ENCODE peak calls at places on chromosomes 4 and X, in seven cellular contexts. One of them, this sample, is unnamed. For H3K27me3, the result is how much of the 10 kb centered on the place peaks cover.

GRCh38 chrX:77440310-77440709 is 6.9 kb upstream of the FGF16 start:
- DNase-seq in fibroblast of lung: no peak
- DNase-seq in endodermal cell: no peak
- DNase-seq in MM.1S: no peak
- DNase-seq in IMR-90: no peak
- DNase-seq in GM23338: no peak
- DNase-seq in stomach: no peak
- DNase-seq in this sample: no peak

GRCh38 chrX:41148553-41148952 is 63.3 kb downstream of the USP9X start:
- DNase-seq in fibroblast of lung: peak
- DNase-seq in endodermal cell: no peak
- DNase-seq in MM.1S: no peak
- DNase-seq in IMR-90: peak
- DNase-seq in GM23338: no peak
- DNase-seq in stomach: no peak
- DNase-seq in this sample: peak

GRCh38 chrX:56795309-56795868 is 66.3 kb downstream of the NBDY start:
- DNase-seq in fibroblast of lung: no peak
- DNase-seq in endodermal cell: peak
- DNase-seq in MM.1S: no peak
- DNase-seq in IMR-90: no peak
- DNase-seq in GM23338: no peak
- DNase-seq in stomach: peak
- DNase-seq in this sample: no peak

GRCh38 chr4:3346146-3346545 is 53.3 kb downstream of the RGS12 start:
- DNase-seq in fibroblast of lung: peak
- DNase-seq in endodermal cell: peak
- DNase-seq in MM.1S: peak
- DNase-seq in IMR-90: peak
- DNase-seq in GM23338: peak
- DNase-seq in stomach: peak
- DNase-seq in this sample: peak

GRCh38 chr4:106258145-106259045 is 57.6 kb downstream of the TBCK start:
- DNase-seq in fibroblast of lung: no peak
- DNase-seq in endodermal cell: no peak
- DNase-seq in MM.1S: no peak
- DNase-seq in IMR-90: peak
- DNase-seq in GM23338: peak
- DNase-seq in stomach: no peak
- DNase-seq in this sample: no peak

GRCh38 chrX:77087529-77088169 is 359.5 kb upstream of the FGF16 start:
- DNase-seq in fibroblast of lung: peak
- DNase-seq in endodermal cell: no peak
- DNase-seq in MM.1S: no peak
- DNase-seq in IMR-90: peak
- DNase-seq in GM23338: no peak
- DNase-seq in stomach: no peak
- DNase-seq in this sample: peak

GRCh38 chrX:153945956-153946909 is 1.8 kb upstream of the RENBP start:
- DNase-seq in fibroblast of lung: no peak
- DNase-seq in endodermal cell: no peak
- DNase-seq in MM.1S: no peak
- DNase-seq in IMR-90: no peak
- DNase-seq in GM23338: no peak
- DNase-seq in stomach: no peak
- DNase-seq in this sample: no peak

GRCh38 chrX:3609800-3610199 is 103.6 kb downstream of the PRKX start:
- DNase-seq in fibroblast of lung: peak
- DNase-seq in endodermal cell: no peak
- DNase-seq in MM.1S: no peak
- DNase-seq in IMR-90: peak
- DNase-seq in GM23338: no peak
- DNase-seq in stomach: no peak
- DNase-seq in this sample: peak

GRCh38 chr4:121741751-121742150 is 23.2 kb downstream of the SMIM43 start:
- DNase-seq in fibroblast of lung: peak
- DNase-seq in endodermal cell: no peak
- DNase-seq in MM.1S: no peak
- DNase-seq in IMR-90: peak
- DNase-seq in GM23338: no peak
- DNase-seq in stomach: no peak
- DNase-seq in this sample: no peak

GRCh38 chr4:38160487-38161207 is 200.4 kb downstream of the PTTG2 start:
- DNase-seq in fibroblast of lung: peak
- DNase-seq in endodermal cell: peak
- DNase-seq in MM.1S: no peak
- DNase-seq in IMR-90: peak
- DNase-seq in GM23338: peak
- DNase-seq in stomach: no peak
- DNase-seq in this sample: peak

GRCh38 chrX:88416965-88417364 is 330.1 kb upstream of the CPXCR1 start:
- DNase-seq in fibroblast of lung: no peak
- DNase-seq in endodermal cell: no peak
- DNase-seq in MM.1S: no peak
- DNase-seq in IMR-90: no peak
- DNase-seq in GM23338: no peak
- DNase-seq in stomach: no peak
- DNase-seq in this sample: no peak

GRCh38 chr4:187995322-187996207 is at the start of gene ZFP42:
- DNase-seq in fibroblast of lung: peak
- DNase-seq in endodermal cell: peak
- DNase-seq in MM.1S: no peak
- DNase-seq in IMR-90: no peak
- DNase-seq in GM23338: peak
- DNase-seq in stomach: no peak
- DNase-seq in this sample: no peak

GRCh38 chr4:95219109-95219508 is 329.7 kb downstream of the UNC5C start:
- DNase-seq in fibroblast of lung: peak
- DNase-seq in endodermal cell: no peak
- DNase-seq in MM.1S: no peak
- DNase-seq in IMR-90: peak
- DNase-seq in GM23338: no peak
- DNase-seq in stomach: no peak
- DNase-seq in this sample: no peak

GRCh38 chr4:8556341-8557150 is 23.6 kb upstream of the GPR78 start:
- DNase-seq in fibroblast of lung: no peak
- DNase-seq in endodermal cell: no peak
- DNase-seq in MM.1S: no peak
- DNase-seq in IMR-90: no peak
- DNase-seq in GM23338: no peak
- DNase-seq in stomach: no peak
- DNase-seq in this sample: peak

GRCh38 chr4:61583696-61584095 is 383.6 kb downstream of the ADGRL3 start:
- DNase-seq in fibroblast of lung: no peak
- DNase-seq in endodermal cell: no peak
- DNase-seq in MM.1S: no peak
- DNase-seq in IMR-90: peak
- DNase-seq in GM23338: no peak
- DNase-seq in stomach: no peak
- DNase-seq in this sample: peak

GRCh38 chr4:123750044-123750443 is 353.4 kb downstream of the SPRY1 start:
- DNase-seq in fibroblast of lung: no peak
- DNase-seq in endodermal cell: peak
- DNase-seq in MM.1S: no peak
- DNase-seq in IMR-90: no peak
- DNase-seq in GM23338: peak
- DNase-seq in stomach: no peak
- DNase-seq in this sample: no peak

GRCh38 chrX:19987856-19988255 is 3.0 kb downstream of the BCLAF3 start:
- DNase-seq in fibroblast of lung: no peak
- DNase-seq in endodermal cell: no peak
- DNase-seq in MM.1S: peak
- DNase-seq in IMR-90: no peak
- DNase-seq in GM23338: no peak
- DNase-seq in stomach: no peak
- DNase-seq in this sample: no peak

GRCh38 chrX:153662266-153662665 is 11.3 kb downstream of the PNCK start:
- DNase-seq in fibroblast of lung: peak
- DNase-seq in endodermal cell: peak
- DNase-seq in MM.1S: peak
- DNase-seq in IMR-90: peak
- DNase-seq in GM23338: peak
- DNase-seq in stomach: peak
- DNase-seq in this sample: peak

GRCh38 chr4:144564358-144564757 is 81.6 kb upstream of the HHIP start:
- DNase-seq in fibroblast of lung: no peak
- DNase-seq in endodermal cell: no peak
- DNase-seq in MM.1S: no peak
- DNase-seq in IMR-90: no peak
- DNase-seq in GM23338: no peak
- DNase-seq in stomach: no peak
- DNase-seq in this sample: no peak

GRCh38 chr4:6695660-6696581 is 2.2 kb downstream of the S100P start:
- DNase-seq in fibroblast of lung: no peak
- DNase-seq in endodermal cell: peak
- DNase-seq in MM.1S: no peak
- DNase-seq in IMR-90: peak
- DNase-seq in GM23338: no peak
- DNase-seq in stomach: peak
- DNase-seq in this sample: no peak

GRCh38 chr4:156512622-156513021 is 459.0 kb downstream of the PDGFC start:
- DNase-seq in fibroblast of lung: peak
- DNase-seq in endodermal cell: no peak
- DNase-seq in MM.1S: no peak
- DNase-seq in IMR-90: peak
- DNase-seq in GM23338: no peak
- DNase-seq in stomach: no peak
- DNase-seq in this sample: peak

GRCh38 chrX:153769865-153770605 is 6.0 kb downstream of the PLXNB3 start:
- DNase-seq in fibroblast of lung: no peak
- DNase-seq in endodermal cell: peak
- DNase-seq in MM.1S: no peak
- DNase-seq in IMR-90: no peak
- DNase-seq in GM23338: no peak
- DNase-seq in stomach: no peak
- DNase-seq in this sample: no peak

GRCh38 chr4:106588906-106589305 is 220.3 kb upstream of the GIMD1 start:
- DNase-seq in fibroblast of lung: no peak
- DNase-seq in endodermal cell: no peak
- DNase-seq in MM.1S: no peak
- DNase-seq in IMR-90: no peak
- DNase-seq in GM23338: no peak
- DNase-seq in stomach: no peak
- DNase-seq in this sample: peak

GRCh38 chr4:126800723-126801191 is 832.0 kb upstream of the INTU start:
- DNase-seq in fibroblast of lung: no peak
- DNase-seq in endodermal cell: no peak
- DNase-seq in MM.1S: no peak
- DNase-seq in IMR-90: no peak
- DNase-seq in GM23338: no peak
- DNase-seq in stomach: no peak
- DNase-seq in this sample: no peak

GRCh38 chr4:13980317-13980716 is 352.8 kb upstream of the BOD1L1 start:
- DNase-seq in fibroblast of lung: peak
- DNase-seq in endodermal cell: no peak
- DNase-seq in MM.1S: no peak
- DNase-seq in IMR-90: peak
- DNase-seq in GM23338: no peak
- DNase-seq in stomach: no peak
- DNase-seq in this sample: peak

GRCh38 chr4:83010111-83010521 is 507 bp downstream of the LIN54 start:
- DNase-seq in fibroblast of lung: peak
- DNase-seq in endodermal cell: no peak
- DNase-seq in MM.1S: peak
- DNase-seq in IMR-90: peak
- DNase-seq in GM23338: peak
- DNase-seq in stomach: no peak
- DNase-seq in this sample: peak

GRCh38 chr4:155854597-155855226 is 11.4 kb downstream of the ASIC5 start:
- DNase-seq in fibroblast of lung: peak
- DNase-seq in endodermal cell: no peak
- DNase-seq in MM.1S: peak
- DNase-seq in IMR-90: peak
- DNase-seq in GM23338: no peak
- DNase-seq in stomach: no peak
- DNase-seq in this sample: no peak

GRCh38 chr4:185209031-185209851 is at the start of gene SNX25:
- DNase-seq in fibroblast of lung: peak
- DNase-seq in endodermal cell: peak
- DNase-seq in MM.1S: peak
- DNase-seq in IMR-90: peak
- DNase-seq in GM23338: peak
- DNase-seq in stomach: peak
- DNase-seq in this sample: peak
- TF ChIP-seq CTCF in fibroblast of lung: no peak
- TF ChIP-seq CTCF in endodermal cell: peak
- TF ChIP-seq CTCF in MM.1S: no peak
- TF ChIP-seq CTCF in IMR-90: peak
- TF ChIP-seq CTCF in GM23338: peak
- TF ChIP-seq CTCF in stomach: no peak
- TF ChIP-seq CTCF in this sample: no peak

DNA sequence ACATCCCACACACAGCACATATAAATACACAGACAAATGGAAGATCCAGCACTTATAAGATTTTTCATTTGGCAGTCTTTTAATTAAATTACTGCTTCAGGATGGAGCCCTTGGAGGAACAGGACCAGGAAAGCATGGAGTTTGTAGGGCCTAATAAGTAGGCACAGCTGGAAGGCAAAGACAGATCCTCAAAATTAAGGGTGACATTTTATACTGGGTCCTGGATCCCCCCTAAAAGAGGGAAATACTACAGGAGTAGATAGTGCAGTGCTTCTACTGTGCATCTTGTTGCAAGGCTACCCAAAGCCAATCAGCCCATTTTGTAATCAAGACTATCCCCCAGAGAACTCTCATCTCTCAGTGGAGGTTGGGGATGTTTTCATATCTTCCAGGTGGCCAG is 1860.7 kb upstream of the PCDH10 start:
- DNase-seq in fibroblast of lung: no peak
- DNase-seq in endodermal cell: peak
- DNase-seq in MM.1S: no peak
- DNase-seq in IMR-90: no peak
- DNase-seq in GM23338: peak
- DNase-seq in stomach: no peak
- DNase-seq in this sample: no peak
- H3K4me3 ChIP-seq in fibroblast of lung: no peak
- H3K4me3 ChIP-seq in endodermal cell: peak
- H3K4me3 ChIP-seq in MM.1S: no peak
- H3K4me3 ChIP-seq in IMR-90: no peak
- H3K4me3 ChIP-seq in GM23338: no peak
- H3K4me3 ChIP-seq in stomach: no peak
- H3K4me3 ChIP-seq in this sample: no peak

DNA sequence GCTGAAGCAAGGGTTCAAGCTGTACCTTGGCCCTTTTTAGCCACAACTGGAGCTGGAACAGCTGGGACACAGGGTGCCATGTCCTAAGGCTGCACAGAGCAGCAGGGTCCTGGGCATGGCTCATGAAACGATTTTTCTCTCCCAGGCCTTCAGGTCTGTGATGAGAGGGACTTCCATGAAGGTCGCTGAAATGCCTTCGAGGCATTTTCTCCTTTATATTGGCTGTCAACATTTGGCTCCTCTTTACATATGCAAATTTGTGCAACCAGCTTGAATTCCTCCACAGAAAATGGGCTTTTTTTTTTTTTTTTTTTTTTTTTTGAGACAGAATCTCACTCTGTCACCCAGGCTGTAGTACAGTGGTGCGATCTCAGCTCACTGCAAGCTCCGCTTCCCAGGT is 430.8 kb downstream of the PCDH11X start:
- DNase-seq in fibroblast of lung: no peak
- DNase-seq in endodermal cell: no peak
- DNase-seq in MM.1S: no peak
- DNase-seq in IMR-90: no peak
- DNase-seq in GM23338: no peak
- DNase-seq in stomach: no peak
- DNase-seq in this sample: no peak
- H3K27me3 ChIP-seq in fibroblast of lung: under half
- H3K27me3 ChIP-seq in endodermal cell: under half
- H3K27me3 ChIP-seq in MM.1S: under half
- H3K27me3 ChIP-seq in IMR-90: under half
- H3K27me3 ChIP-seq in GM23338: under half
- H3K27me3 ChIP-seq in stomach: under half
- H3K27me3 ChIP-seq in this sample: under half

GRCh38 chr4:1563241-1563640 is 120.9 kb downstream of the FAM53A start:
- DNase-seq in fibroblast of lung: no peak
- DNase-seq in endodermal cell: no peak
- DNase-seq in MM.1S: no peak
- DNase-seq in IMR-90: no peak
- DNase-seq in GM23338: no peak
- DNase-seq in stomach: no peak
- DNase-seq in this sample: no peak
- TF ChIP-seq CTCF in fibroblast of lung: no peak
- TF ChIP-seq CTCF in endodermal cell: no peak
- TF ChIP-seq CTCF in MM.1S: no peak
- TF ChIP-seq CTCF in IMR-90: no peak
- TF ChIP-seq CTCF in GM23338: no peak
- TF ChIP-seq CTCF in stomach: no peak
- TF ChIP-seq CTCF in this sample: no peak